ENCODE peak calls at places on chromosomes 5 and 9, in eight cellular contexts. One of them, this sample, is unnamed.

GRCh38 chr9:130825051-130825651 is 9.9 kb upstream of the ABL1 start:
- DNase-seq in body of pancreas: no peak
- DNase-seq in effector memory CD4-positive, alpha-beta T cell: no peak
- DNase-seq in OCI-LY7: no peak
- DNase-seq in right cardiac atrium: no peak
- DNase-seq in GM12878: no peak
- DNase-seq in breast epithelium: no peak
- DNase-seq in gastrocnemius medialis: no peak
- DNase-seq in this sample: peak

GRCh38 chr5:110784901-110785300 is 46.1 kb downstream of the SLC25A46 start:
- DNase-seq in GM12878: no peak
- DNase-seq in effector memory CD4-positive, alpha-beta T cell: no peak
- DNase-seq in breast epithelium: no peak
- DNase-seq in gastrocnemius medialis: no peak
- DNase-seq in right cardiac atrium: no peak
- DNase-seq in OCI-LY7: no peak
- DNase-seq in body of pancreas: no peak
- DNase-seq in this sample: no peak

GRCh38 chr9:129547869-129548570 is 72.9 kb downstream of the C9orf50 start:
- DNase-seq in effector memory CD4-positive, alpha-beta T cell: no peak
- DNase-seq in breast epithelium: no peak
- DNase-seq in OCI-LY7: no peak
- DNase-seq in gastrocnemius medialis: no peak
- DNase-seq in body of pancreas: no peak
- DNase-seq in GM12878: no peak
- DNase-seq in right cardiac atrium: peak
- DNase-seq in this sample: no peak

GRCh38 chr5:169889572-169889971 is 90.7 kb downstream of the INSYN2B start:
- DNase-seq in right cardiac atrium: no peak
- DNase-seq in effector memory CD4-positive, alpha-beta T cell: no peak
- DNase-seq in OCI-LY7: no peak
- DNase-seq in body of pancreas: no peak
- DNase-seq in gastrocnemius medialis: no peak
- DNase-seq in breast epithelium: no peak
- DNase-seq in GM12878: no peak
- DNase-seq in this sample: no peak

GRCh38 chr5:16616536-16617271 is at the start of gene RETREG1:
- DNase-seq in right cardiac atrium: peak
- DNase-seq in OCI-LY7: peak
- DNase-seq in GM12878: no peak
- DNase-seq in gastrocnemius medialis: peak
- DNase-seq in effector memory CD4-positive, alpha-beta T cell: peak
- DNase-seq in body of pancreas: peak
- DNase-seq in breast epithelium: peak
- DNase-seq in this sample: no peak

GRCh38 chr9:14608521-14608920 is 84.7 kb downstream of the ZDHHC21 start:
- DNase-seq in body of pancreas: no peak
- DNase-seq in breast epithelium: no peak
- DNase-seq in gastrocnemius medialis: no peak
- DNase-seq in OCI-LY7: no peak
- DNase-seq in right cardiac atrium: no peak
- DNase-seq in GM12878: no peak
- DNase-seq in effector memory CD4-positive, alpha-beta T cell: no peak
- DNase-seq in this sample: no peak

GRCh38 chr5:112379541-112380325 is 39.3 kb downstream of the EPB41L4A start:
- DNase-seq in breast epithelium: no peak
- DNase-seq in gastrocnemius medialis: no peak
- DNase-seq in right cardiac atrium: no peak
- DNase-seq in GM12878: no peak
- DNase-seq in body of pancreas: no peak
- DNase-seq in effector memory CD4-positive, alpha-beta T cell: no peak
- DNase-seq in OCI-LY7: no peak
- DNase-seq in this sample: no peak

GRCh38 chr9:127758843-127759242 is 19.6 kb downstream of the SH2D3C start:
- DNase-seq in OCI-LY7: no peak
- DNase-seq in GM12878: no peak
- DNase-seq in effector memory CD4-positive, alpha-beta T cell: no peak
- DNase-seq in gastrocnemius medialis: no peak
- DNase-seq in right cardiac atrium: peak
- DNase-seq in body of pancreas: no peak
- DNase-seq in breast epithelium: no peak
- DNase-seq in this sample: no peak

GRCh38 chr9:104934686-104935413 is 6.9 kb upstream of the ABCA1 start:
- DNase-seq in OCI-LY7: peak
- DNase-seq in right cardiac atrium: no peak
- DNase-seq in body of pancreas: no peak
- DNase-seq in GM12878: no peak
- DNase-seq in gastrocnemius medialis: no peak
- DNase-seq in breast epithelium: no peak
- DNase-seq in effector memory CD4-positive, alpha-beta T cell: no peak
- DNase-seq in this sample: peak

GRCh38 chr5:149962040-149962439 is 1.5 kb downstream of the SLC26A2 start:
- DNase-seq in breast epithelium: no peak
- DNase-seq in OCI-LY7: peak
- DNase-seq in body of pancreas: no peak
- DNase-seq in GM12878: no peak
- DNase-seq in right cardiac atrium: no peak
- DNase-seq in gastrocnemius medialis: no peak
- DNase-seq in effector memory CD4-positive, alpha-beta T cell: no peak
- DNase-seq in this sample: peak

GRCh38 chr5:32450952-32451351 is 6.4 kb upstream of the ZFR start:
- DNase-seq in effector memory CD4-positive, alpha-beta T cell: no peak
- DNase-seq in gastrocnemius medialis: no peak
- DNase-seq in OCI-LY7: no peak
- DNase-seq in GM12878: no peak
- DNase-seq in right cardiac atrium: no peak
- DNase-seq in body of pancreas: no peak
- DNase-seq in breast epithelium: no peak
- DNase-seq in this sample: no peak

GRCh38 chr5:34762321-34762871 is 76.6 kb upstream of the TTC23L start:
- DNase-seq in effector memory CD4-positive, alpha-beta T cell: no peak
- DNase-seq in OCI-LY7: no peak
- DNase-seq in gastrocnemius medialis: peak
- DNase-seq in GM12878: no peak
- DNase-seq in breast epithelium: no peak
- DNase-seq in body of pancreas: no peak
- DNase-seq in right cardiac atrium: peak
- DNase-seq in this sample: peak

GRCh38 chr5:160213537-160213936 is 15.8 kb upstream of the FABP6 start:
- DNase-seq in breast epithelium: no peak
- DNase-seq in body of pancreas: no peak
- DNase-seq in effector memory CD4-positive, alpha-beta T cell: no peak
- DNase-seq in gastrocnemius medialis: no peak
- DNase-seq in GM12878: no peak
- DNase-seq in right cardiac atrium: no peak
- DNase-seq in OCI-LY7: peak
- DNase-seq in this sample: no peak

GRCh38 chr5:4542145-4542778 is 597.9 kb upstream of the ADAMTS16 start:
- DNase-seq in GM12878: no peak
- DNase-seq in effector memory CD4-positive, alpha-beta T cell: no peak
- DNase-seq in right cardiac atrium: no peak
- DNase-seq in breast epithelium: no peak
- DNase-seq in OCI-LY7: no peak
- DNase-seq in body of pancreas: no peak
- DNase-seq in gastrocnemius medialis: no peak
- DNase-seq in this sample: no peak

DNA sequence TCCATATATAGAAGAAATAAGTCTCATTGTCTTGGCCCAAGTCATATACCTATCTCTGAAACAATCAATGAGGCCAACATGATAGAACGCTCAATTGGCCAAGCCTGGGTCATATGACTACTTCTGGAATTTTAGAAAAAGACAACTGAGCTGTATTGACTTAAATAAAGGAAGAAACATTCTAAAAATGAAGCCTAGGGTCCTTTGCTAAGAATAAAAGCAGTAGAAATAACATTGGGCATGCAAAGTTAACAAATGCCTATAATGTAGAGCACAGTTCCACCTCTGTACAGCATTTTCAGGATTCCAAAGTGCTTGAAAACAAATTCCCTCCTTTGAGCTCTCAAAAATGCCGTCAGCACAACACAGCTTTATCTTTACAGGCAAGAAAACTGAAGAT is 391.8 kb downstream of the PRELID2 start:
- DNase-seq in gastrocnemius medialis: no peak
- DNase-seq in OCI-LY7: no peak
- DNase-seq in body of pancreas: no peak
- DNase-seq in GM12878: no peak
- DNase-seq in breast epithelium: no peak
- DNase-seq in right cardiac atrium: no peak
- DNase-seq in effector memory CD4-positive, alpha-beta T cell: no peak
- DNase-seq in this sample: no peak
- H3K4me3 ChIP-seq in gastrocnemius medialis: no peak
- H3K4me3 ChIP-seq in OCI-LY7: no peak
- H3K4me3 ChIP-seq in body of pancreas: no peak
- H3K4me3 ChIP-seq in GM12878: no peak
- H3K4me3 ChIP-seq in breast epithelium: no peak
- H3K4me3 ChIP-seq in right cardiac atrium: no peak
- H3K4me3 ChIP-seq in effector memory CD4-positive, alpha-beta T cell: no peak
- H3K4me3 ChIP-seq in this sample: no peak

DNA sequence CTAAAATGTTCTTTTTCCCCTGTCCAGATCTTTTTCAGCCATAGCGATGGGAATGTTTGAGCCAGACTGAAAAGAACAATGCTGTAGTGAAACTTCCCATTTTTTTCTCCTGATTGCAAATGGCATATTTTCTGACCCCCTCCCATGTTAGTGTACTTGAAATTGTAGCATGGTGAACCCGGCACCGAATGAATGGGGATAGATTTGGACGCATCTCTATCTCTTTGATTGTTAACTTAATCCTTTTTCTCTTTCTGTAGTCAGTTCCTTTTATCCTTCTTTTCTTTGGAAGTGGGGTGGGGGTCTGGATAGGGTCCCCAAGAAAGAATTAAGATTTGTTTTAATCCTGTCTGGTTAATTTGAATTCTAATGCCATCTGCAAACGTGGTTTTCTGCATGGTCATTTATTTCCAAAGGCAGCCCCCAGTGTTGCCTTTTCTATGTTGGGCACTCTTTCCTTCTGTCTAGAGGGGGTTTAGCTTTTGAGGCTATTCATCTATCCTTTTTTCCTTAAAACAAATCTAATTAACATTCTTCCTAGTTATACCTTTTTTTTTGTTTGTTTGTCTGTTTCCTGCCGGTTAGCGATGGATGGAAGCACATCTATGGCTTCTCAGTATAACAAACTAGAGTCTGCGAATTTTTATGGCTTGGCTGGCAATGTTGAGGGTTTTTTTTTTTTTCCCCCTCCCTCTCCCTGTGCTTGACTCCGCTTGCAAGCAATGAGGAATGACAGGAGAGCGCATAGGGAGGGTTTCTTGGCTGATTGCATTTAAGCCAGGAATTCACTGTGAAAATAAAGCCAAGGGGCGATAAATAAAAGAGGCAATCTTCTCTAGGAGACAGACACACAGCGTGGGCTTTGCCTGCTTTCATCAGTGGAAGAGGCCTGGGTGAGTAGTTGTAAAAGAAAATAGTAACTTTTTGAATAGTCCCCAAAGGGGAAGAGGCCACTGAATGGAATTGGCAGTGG is 2.5 kb downstream of the ZSWIM6 start:
- DNase-seq in effector memory CD4-positive, alpha-beta T cell: no peak
- DNase-seq in OCI-LY7: no peak
- DNase-seq in breast epithelium: no peak
- DNase-seq in right cardiac atrium: no peak
- DNase-seq in body of pancreas: no peak
- DNase-seq in GM12878: no peak
- DNase-seq in gastrocnemius medialis: no peak
- DNase-seq in this sample: peak
- H3K4me3 ChIP-seq in effector memory CD4-positive, alpha-beta T cell: peak
- H3K4me3 ChIP-seq in OCI-LY7: no peak
- H3K4me3 ChIP-seq in breast epithelium: peak
- H3K4me3 ChIP-seq in right cardiac atrium: peak
- H3K4me3 ChIP-seq in body of pancreas: no peak
- H3K4me3 ChIP-seq in GM12878: peak
- H3K4me3 ChIP-seq in gastrocnemius medialis: peak
- H3K4me3 ChIP-seq in this sample: peak

GRCh38 chr5:115320515-115320914 is 24.1 kb upstream of the CCDC112 start:
- DNase-seq in gastrocnemius medialis: no peak
- DNase-seq in GM12878: no peak
- DNase-seq in right cardiac atrium: no peak
- DNase-seq in effector memory CD4-positive, alpha-beta T cell: no peak
- DNase-seq in body of pancreas: no peak
- DNase-seq in OCI-LY7: no peak
- DNase-seq in breast epithelium: no peak
- DNase-seq in this sample: no peak
- H3K4me3 ChIP-seq in gastrocnemius medialis: no peak
- H3K4me3 ChIP-seq in GM12878: no peak
- H3K4me3 ChIP-seq in right cardiac atrium: no peak
- H3K4me3 ChIP-seq in effector memory CD4-positive, alpha-beta T cell: no peak
- H3K4me3 ChIP-seq in body of pancreas: no peak
- H3K4me3 ChIP-seq in OCI-LY7: no peak
- H3K4me3 ChIP-seq in breast epithelium: no peak
- H3K4me3 ChIP-seq in this sample: no peak

GRCh38 chr5:17808566-17808965 is 174.3 kb downstream of the TAF11L14 start:
- DNase-seq in effector memory CD4-positive, alpha-beta T cell: no peak
- DNase-seq in OCI-LY7: no peak
- DNase-seq in breast epithelium: no peak
- DNase-seq in GM12878: no peak
- DNase-seq in body of pancreas: no peak
- DNase-seq in gastrocnemius medialis: no peak
- DNase-seq in right cardiac atrium: no peak
- DNase-seq in this sample: no peak
- H3K4me3 ChIP-seq in effector memory CD4-positive, alpha-beta T cell: no peak
- H3K4me3 ChIP-seq in OCI-LY7: no peak
- H3K4me3 ChIP-seq in breast epithelium: no peak
- H3K4me3 ChIP-seq in GM12878: no peak
- H3K4me3 ChIP-seq in body of pancreas: no peak
- H3K4me3 ChIP-seq in gastrocnemius medialis: no peak
- H3K4me3 ChIP-seq in right cardiac atrium: no peak
- H3K4me3 ChIP-seq in this sample: no peak

GRCh38 chr5:81749562-81750307 is 1.2 kb downstream of the SSBP2 start:
- DNase-seq in gastrocnemius medialis: peak
- DNase-seq in body of pancreas: peak
- DNase-seq in right cardiac atrium: peak
- DNase-seq in breast epithelium: peak
- DNase-seq in OCI-LY7: peak
- DNase-seq in GM12878: peak
- DNase-seq in effector memory CD4-positive, alpha-beta T cell: peak
- DNase-seq in this sample: no peak
- H3K4me3 ChIP-seq in gastrocnemius medialis: peak
- H3K4me3 ChIP-seq in body of pancreas: peak
- H3K4me3 ChIP-seq in right cardiac atrium: peak
- H3K4me3 ChIP-seq in breast epithelium: peak
- H3K4me3 ChIP-seq in OCI-LY7: peak
- H3K4me3 ChIP-seq in GM12878: peak
- H3K4me3 ChIP-seq in effector memory CD4-positive, alpha-beta T cell: peak
- H3K4me3 ChIP-seq in this sample: peak

GRCh38 chr5:103224118-103224893 is 34.3 kb upstream of the MACIR start:
- DNase-seq in body of pancreas: peak
- DNase-seq in right cardiac atrium: peak
- DNase-seq in breast epithelium: no peak
- DNase-seq in OCI-LY7: peak
- DNase-seq in effector memory CD4-positive, alpha-beta T cell: no peak
- DNase-seq in GM12878: peak
- DNase-seq in gastrocnemius medialis: no peak
- DNase-seq in this sample: peak
- H3K4me3 ChIP-seq in body of pancreas: no peak
- H3K4me3 ChIP-seq in right cardiac atrium: no peak
- H3K4me3 ChIP-seq in breast epithelium: no peak
- H3K4me3 ChIP-seq in OCI-LY7: no peak
- H3K4me3 ChIP-seq in effector memory CD4-positive, alpha-beta T cell: no peak
- H3K4me3 ChIP-seq in GM12878: no peak
- H3K4me3 ChIP-seq in gastrocnemius medialis: no peak
- H3K4me3 ChIP-seq in this sample: peak

DNA sequence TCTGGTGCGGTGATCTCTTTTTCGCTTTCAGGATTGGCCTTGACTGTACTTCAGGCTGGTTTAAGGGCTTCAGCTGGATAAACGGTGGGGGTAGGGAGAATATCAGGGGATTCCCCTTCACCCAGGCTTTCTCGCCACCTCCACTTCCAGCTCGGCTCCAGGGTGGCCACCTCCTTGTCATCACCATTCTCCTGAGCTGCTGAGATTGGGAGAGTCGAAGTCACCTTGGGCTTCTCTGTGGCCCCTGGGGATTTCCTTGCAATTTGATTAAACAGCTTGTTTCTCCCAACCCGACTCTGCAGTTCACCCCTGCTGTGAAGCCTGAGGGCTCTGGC is 964 bp downstream of the BSPRY start:
- DNase-seq in right cardiac atrium: no peak
- DNase-seq in OCI-LY7: no peak
- DNase-seq in effector memory CD4-positive, alpha-beta T cell: no peak
- DNase-seq in GM12878: no peak
- DNase-seq in breast epithelium: no peak
- DNase-seq in gastrocnemius medialis: no peak
- DNase-seq in body of pancreas: peak
- DNase-seq in this sample: no peak
- H3K4me3 ChIP-seq in right cardiac atrium: peak
- H3K4me3 ChIP-seq in OCI-LY7: peak
- H3K4me3 ChIP-seq in effector memory CD4-positive, alpha-beta T cell: no peak
- H3K4me3 ChIP-seq in GM12878: peak
- H3K4me3 ChIP-seq in breast epithelium: no peak
- H3K4me3 ChIP-seq in gastrocnemius medialis: peak
- H3K4me3 ChIP-seq in body of pancreas: peak
- H3K4me3 ChIP-seq in this sample: no peak

This sample was measured in AG10803.